ENCODE peak calls at places on chromosome X, in ten cellular contexts. Q, W, N, E, M, H, Y, D, R and V are unnamed samples. For H3K36me3, the result is how much of the 10 kb centered on the place peaks cover.

GRCh38 chrX:84729809-84730208 is 227.6 kb upstream of the HDX start:
- DNase-seq in Q (peak), W (no peak), N (peak), E (no peak), M (peak), H (no peak), Y (no peak), D (peak), R (no peak), V (peak)

GRCh38 chrX:57044226-57044625 is 48.9 kb upstream of the SPIN3 start:
- DNase-seq in Q (no peak), W (no peak), N (no peak), E (no peak), M (no peak), H (no peak), Y (no peak), D (no peak), R (no peak), V (peak)

GRCh38 chrX:15301924-15302323 is 13.5 kb downstream of the ASB11 start:
- DNase-seq in Q (no peak), W (no peak), N (peak), E (no peak), M (peak), H (peak), Y (no peak), D (peak), R (peak), V (peak)

GRCh38 chrX:38804481-38805293 is 3.4 kb downstream of the MID1IP1 start:
- DNase-seq in Q (peak), W (peak), N (peak), E (peak), M (no peak), H (peak), Y (no peak), D (no peak), R (peak), V (peak)

GRCh38 chrX:22063284-22063683 is 31.2 kb downstream of the PHEX start:
- DNase-seq in Q (peak), W (no peak), N (no peak), E (no peak), M (no peak), H (no peak), Y (no peak), D (peak), R (no peak), V (peak)

GRCh38 chrX:31546130-31546529 is 474.3 kb upstream of the FTHL17 start:
- DNase-seq in Q (no peak), W (no peak), N (no peak), E (no peak), M (peak), H (no peak), Y (peak), D (no peak), R (peak), V (peak)

GRCh38 chrX:107146670-107147069 is 28.0 kb upstream of the RBM41 start:
- DNase-seq in Q (no peak), W (no peak), N (no peak), E (no peak), M (peak), H (no peak), Y (peak), D (peak), R (no peak), V (peak)

GRCh38 chrX:22392176-22392814 is 119.6 kb downstream of the CBLL2 start:
- DNase-seq in Q (no peak), W (no peak), N (no peak), E (no peak), M (no peak), H (no peak), Y (peak), D (no peak), R (no peak), V (no peak)

GRCh38 chrX:107205770-107206696 is at the start of the genes DNAAF6 and NUP62CL:
- DNase-seq in Q (peak), W (peak), N (peak), E (peak), M (peak), H (peak), Y (peak), D (peak), R (peak), V (peak)

GRCh38 chrX:46961574-46962279 is 49.5 kb downstream of the JADE3 start:
- DNase-seq in Q (peak), W (no peak), N (peak), E (no peak), M (no peak), H (no peak), Y (no peak), D (no peak), R (no peak), V (no peak)
- H3K4me3 ChIP-seq in Q (no peak), W (no peak), N (no peak), E (no peak), M (no peak), H (no peak), Y (no peak), D (no peak), R (no peak), V (no peak)

GRCh38 chrX:135295238-135295943 is 13.9 kb upstream of the ETDC start:
- DNase-seq in Q (peak), W (peak), N (no peak), E (peak), M (peak), H (peak), Y (peak), D (peak), R (no peak), V (no peak)
- TF ChIP-seq CTCF in Q (peak), W (no peak), N (no peak), E (no peak), M (peak), H (no peak), Y (peak), D (no peak), R (no peak), V (no peak)

GRCh38 chrX:71128915-71129765 is 10.7 kb downstream of the MED12 start:
- DNase-seq in Q (peak), W (peak), N (peak), E (peak), M (peak), H (peak), Y (peak), D (peak), R (peak), V (peak)

GRCh38 chrX:71131510-71131909 is 13.1 kb downstream of the MED12 start:
- DNase-seq in Q (no peak), W (no peak), N (no peak), E (no peak), M (no peak), H (no peak), Y (no peak), D (no peak), R (no peak), V (no peak)

DNA sequence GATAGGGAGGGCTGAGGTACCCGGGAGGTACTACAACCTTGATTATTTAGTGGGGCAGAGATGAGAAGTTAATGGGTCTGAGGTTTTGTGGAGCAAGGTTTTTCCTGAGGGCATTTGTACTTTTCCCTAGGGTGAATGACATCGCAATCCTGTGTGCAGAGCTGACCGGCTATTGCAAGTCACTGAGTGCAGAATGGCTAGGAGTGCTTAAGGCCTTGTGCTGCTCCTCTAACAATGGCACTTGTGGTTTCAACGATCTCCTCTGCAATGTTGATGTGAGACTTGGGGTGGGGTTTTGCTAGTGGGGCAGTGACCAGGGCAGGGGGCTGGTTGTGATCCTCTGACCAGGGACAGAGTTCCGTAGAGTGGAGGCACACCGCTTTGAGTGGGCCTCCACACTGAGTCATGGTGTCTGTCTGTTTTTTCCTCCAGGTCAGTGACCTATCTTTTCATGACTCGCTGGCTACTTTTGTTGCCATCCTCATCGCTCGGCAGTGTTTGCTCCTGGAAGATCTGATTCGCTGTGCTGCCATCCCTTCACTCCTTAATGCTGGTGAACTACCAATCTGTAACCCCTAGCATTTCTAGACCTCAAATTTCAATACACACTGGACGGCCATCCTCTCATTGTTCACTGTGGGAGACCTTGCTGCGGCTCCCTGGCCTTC is 9.9 kb downstream of the MED12 start:
- DNase-seq in Q (no peak), W (no peak), N (no peak), E (no peak), M (no peak), H (no peak), Y (no peak), D (peak), R (no peak), V (no peak)
- H3K36me3 ChIP-seq in Q (under half), W (under half), N (under half), E (under half), M (under half), H (half or more), Y (under half), D (under half), R (under half), V (under half)

GRCh38 chrX:153690466-153690865 is 2.7 kb downstream of the SLC6A8 start:
- DNase-seq in Q (no peak), W (peak), N (no peak), E (no peak), M (no peak), H (no peak), Y (no peak), D (no peak), R (no peak), V (no peak)

GRCh38 chrX:153688071-153688470 is 345 bp downstream of the SLC6A8 start:
- DNase-seq in Q (no peak), W (no peak), N (no peak), E (no peak), M (no peak), H (no peak), Y (no peak), D (no peak), R (no peak), V (no peak)

GRCh38 chrX:153689654-153690465 is 2.1 kb downstream of the SLC6A8 start:
- DNase-seq in Q (peak), W (peak), N (no peak), E (no peak), M (no peak), H (no peak), Y (no peak), D (no peak), R (no peak), V (peak)

GRCh38 chrX:153688534-153688899 is 791 bp downstream of the SLC6A8 start:
- DNase-seq in Q (no peak), W (peak), N (no peak), E (no peak), M (no peak), H (no peak), Y (no peak), D (no peak), R (no peak), V (no peak)

DNA sequence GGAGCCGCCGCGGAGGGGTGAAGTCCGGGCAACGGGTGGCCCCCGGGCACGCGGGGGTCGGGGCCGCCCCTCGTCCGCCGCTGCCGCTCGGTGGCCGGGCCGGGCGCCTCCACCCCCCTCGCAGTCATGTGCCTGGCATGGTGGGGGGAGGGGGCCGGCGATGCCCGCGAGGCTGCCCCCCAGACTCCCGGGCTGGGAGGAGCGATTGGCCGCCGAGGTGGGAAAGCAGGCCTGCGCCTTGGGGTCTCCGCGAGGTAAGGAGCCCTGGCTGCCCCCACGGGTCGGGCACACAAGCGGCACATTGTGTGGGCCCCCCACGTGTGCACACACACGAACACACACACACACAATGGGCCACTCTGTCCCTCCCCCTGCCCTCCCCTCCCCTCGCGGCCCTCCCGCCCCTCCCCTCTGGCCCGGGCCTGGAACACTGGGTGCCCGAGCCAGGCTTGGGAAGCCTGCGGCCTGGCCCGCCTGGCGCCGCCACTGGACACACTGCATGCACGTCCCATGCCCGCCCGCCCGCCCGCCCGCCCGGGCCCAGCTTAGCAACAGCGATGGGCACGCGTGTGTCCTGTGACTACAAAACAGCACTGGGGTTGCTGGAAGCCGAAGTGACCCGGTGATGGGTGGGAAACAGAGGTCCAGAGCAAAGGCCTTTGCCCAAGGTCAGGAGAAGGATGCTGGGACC is 1.3 kb downstream of the SLC6A8 start:
- DNase-seq in Q (peak), W (peak), N (peak), E (no peak), M (peak), H (no peak), Y (no peak), D (no peak), R (no peak), V (no peak)
- H3K4me3 ChIP-seq in Q (peak), W (peak), N (peak), E (peak), M (no peak), H (peak), Y (peak), D (peak), R (peak), V (peak)

GRCh38 chrX:12497832-12498591 is 293.2 kb upstream of the PRPS2 start:
- DNase-seq in Q (peak), W (no peak), N (no peak), E (no peak), M (no peak), H (no peak), Y (no peak), D (peak), R (no peak), V (no peak)
- TF ChIP-seq CTCF in Q (peak), W (no peak), N (no peak), E (no peak), M (no peak), H (peak), Y (peak), D (peak), R (no peak), V (peak)